ENCODE peak calls at places on chromosomes 3 and 15, in four cellular contexts. N is kidney, O is WERI-Rb-1, J is fibroblast of mammary gland. I is an unnamed sample.
A peak's percentile ranks its signal among the peaks of the same experiment; 100 is the strongest.

GRCh38 chr15:82851981-82852511 is 42.6 kb downstream of the WHAMM start:
- DNase-seq in N (peak; percentile 61), O (peak; percentile 25), J (peak; percentile 50), I (no peak)

GRCh38 chr3:50167069-50167781 is 12.1 kb downstream of the SEMA3F start:
- DNase-seq in J (no peak), N (peak; percentile 91), O (no peak), I (no peak)

GRCh38 chr3:1195922-1196321 is 103.1 kb downstream of the CNTN6 start:
- DNase-seq in N (no peak), J (peak; percentile 96), O (no peak), I (no peak)

GRCh38 chr3:44359146-44359751 is 20.7 kb downstream of the TCAIM start:
- DNase-seq in J (no peak), N (no peak), O (no peak), I (no peak)

GRCh38 chr15:75594276-75594675 is 15.2 kb upstream of the PTPN9 start:
- DNase-seq in N (no peak), O (no peak), J (peak; percentile 39), I (no peak)

GRCh38 chr3:77038928-77039605 is 832 bp upstream of the ROBO2 start:
- DNase-seq in N (no peak), O (peak; percentile 52), J (peak; percentile 6), I (no peak)

GRCh38 chr15:54462511-54462913 is 484.3 kb downstream of the UNC13C start:
- DNase-seq in J (no peak), N (peak; percentile 52), O (no peak), I (no peak)

GRCh38 chr3:171711461-171711860 is 98.8 kb downstream of the PLD1 start:
- DNase-seq in O (no peak), N (no peak), J (no peak), I (no peak)

GRCh38 chr15:96343529-96344072 is 13.1 kb downstream of the NR2F2 start:
- DNase-seq in J (no peak), N (peak; percentile 73), O (no peak), I (no peak)

GRCh38 chr3:105304487-105304886 is 62.2 kb upstream of the ALCAM start:
- DNase-seq in N (no peak), O (no peak), J (no peak), I (no peak)

GRCh38 chr3:33091746-33092145 is 5.2 kb downstream of the GLB1 start:
- DNase-seq in O (no peak), J (no peak), N (no peak), I (no peak)

GRCh38 chr3:194671511-194671899 is 486 bp downstream of the LSG1 start:
- DNase-seq in N (no peak), J (peak; percentile 55), O (no peak), I (no peak)

GRCh38 chr15:33587773-33588172 is 277.0 kb downstream of the RYR3 start:
- DNase-seq in J (peak; percentile 95), N (no peak), O (no peak), I (no peak)

GRCh38 chr3:156554515-156554841 is 439 bp downstream of the SSR3 start:
- DNase-seq in J (no peak), O (no peak), N (no peak), I (no peak)

GRCh38 chr15:90855139-90855538 is 13.2 kb upstream of the FURIN start:
- DNase-seq in J (no peak), O (no peak), N (no peak), I (no peak)

GRCh38 chr3:147797095-147797494 is 387.9 kb downstream of the ZIC1 start:
- DNase-seq in J (no peak), O (no peak), N (no peak), I (no peak)

GRCh38 chr3:15272431-15273196 is 59.8 kb downstream of the SH3BP5 start:
- DNase-seq in J (no peak), O (peak; percentile 36), N (no peak), I (no peak)

GRCh38 chr3:160455846-160456245 is 6.3 kb upstream of the TRIM59 start:
- DNase-seq in N (no peak), J (no peak), O (peak; percentile 53), I (no peak)

GRCh38 chr3:23649502-23649901 is 156.3 kb upstream of the UBE2E1 start:
- DNase-seq in N (no peak), O (no peak), J (no peak), I (no peak)

GRCh38 chr15:60384052-60384451 is 13.7 kb downstream of the ANXA2 start:
- DNase-seq in N (no peak), O (no peak), J (peak; percentile 79), I (no peak)

GRCh38 chr15:72923304-72923703 is 129.0 kb upstream of the NEO1 start:
- DNase-seq in J (no peak), O (peak; percentile 30), N (no peak), I (no peak)

GRCh38 chr3:14452676-14453367 is 50.4 kb downstream of the SLC6A6 start:
- DNase-seq in J (peak; percentile 98), O (no peak), N (peak; percentile 97), I (no peak)

GRCh38 chr15:75198560-75199346 is 2.9 kb upstream of the C15orf39 start:
- DNase-seq in N (no peak), O (peak; percentile 30), J (peak; percentile 40), I (no peak)

GRCh38 chr3:6631376-6631775 is 229.5 kb upstream of the GRM7 start:
- DNase-seq in O (no peak), J (no peak), N (no peak), I (no peak)

GRCh38 chr3:138786788-138787276 is 47.9 kb downstream of the PIK3CB start:
- DNase-seq in O (no peak), J (peak; percentile 64), N (no peak), I (no peak)

GRCh38 chr3:134148534-134148933 is 102.1 kb downstream of the RYK start:
- DNase-seq in O (no peak), N (no peak), J (peak; percentile 34), I (no peak)

GRCh38 chr3:196042673-196043072 is 39.2 kb downstream of the TFRC start:
- DNase-seq in J (peak; percentile 26), O (no peak), N (no peak), I (no peak)

GRCh38 chr3:178233371-178233770 is 302.9 kb upstream of the KCNMB2 start:
- DNase-seq in J (no peak), O (no peak), N (no peak), I (no peak)

GRCh38 chr3:34159613-34160420 is 361.4 kb downstream of the PDCD6IP start:
- DNase-seq in J (no peak), O (no peak), N (no peak), I (no peak)

GRCh38 chr3:181880339-181880738 is 168.6 kb downstream of the SOX2 start:
- DNase-seq in O (no peak), N (no peak), J (no peak), I (no peak)

GRCh38 chr3:57464011-57464410 is 80.1 kb downstream of the DNAH12 start:
- DNase-seq in J (no peak), N (no peak), O (no peak), I (no peak)

GRCh38 chr15:49521802-49522201 is 98.8 kb downstream of the FGF7 start:
- DNase-seq in J (peak; percentile 28), N (no peak), O (peak; percentile 12), I (no peak)
- TF ChIP-seq CTCF in J (peak; percentile 34), N (no peak), O (peak; percentile 51), I (no peak)

GRCh38 chr15:64426845-64427465 is 33.4 kb upstream of the ZNF609 start:
- DNase-seq in O (peak; percentile 7), J (peak; percentile 47), N (no peak), I (no peak)
- TF ChIP-seq CTCF in O (no peak), J (peak; percentile 28), N (peak; percentile 10), I (no peak)

GRCh38 chr3:13186416-13186815 is 113.2 kb upstream of the IQSEC1 start:
- DNase-seq in O (no peak), J (no peak), N (peak; percentile 36), I (no peak)

GRCh38 chr3:13189639-13190375 is 116.6 kb upstream of the IQSEC1 start:
- DNase-seq in O (peak; percentile 37), J (peak; percentile 6), N (peak; percentile 52), I (no peak)

GRCh38 chr3:13188975-13189374 is 115.7 kb upstream of the IQSEC1 start:
- DNase-seq in O (no peak), J (no peak), N (peak; percentile 33), I (no peak)

GRCh38 chr3:13187593-13187992 is 114.4 kb upstream of the IQSEC1 start:
- DNase-seq in J (no peak), N (peak; percentile 0), O (no peak), I (no peak)

GRCh38 chr3:13188380-13188779 is 115.2 kb upstream of the IQSEC1 start:
- DNase-seq in N (no peak), J (no peak), O (no peak), I (no peak)
- TF ChIP-seq CTCF in N (no peak), J (no peak), O (no peak), I (no peak)

GRCh38 chr3:186105543-186105942 is 3.3 kb downstream of the ETV5 start:
- DNase-seq in J (no peak), N (no peak), O (no peak), I (no peak)

GRCh38 chr3:186108106-186108940 is 566 bp downstream of the ETV5 start:
- DNase-seq in J (peak; percentile 51), N (peak; percentile 78), O (peak; percentile 47), I (peak; percentile 37)

GRCh38 chr3:186108941-186109865 is at the start of gene ETV5:
- DNase-seq in N (peak; percentile 100), J (peak; percentile 99), O (peak; percentile 99), I (peak; percentile 85)

GRCh38 chr3:186109897-186110803 is 1.3 kb upstream of the ETV5 start:
- DNase-seq in N (peak; percentile 81), O (peak; percentile 30), J (peak; percentile 34), I (peak; percentile 19)

DNA sequence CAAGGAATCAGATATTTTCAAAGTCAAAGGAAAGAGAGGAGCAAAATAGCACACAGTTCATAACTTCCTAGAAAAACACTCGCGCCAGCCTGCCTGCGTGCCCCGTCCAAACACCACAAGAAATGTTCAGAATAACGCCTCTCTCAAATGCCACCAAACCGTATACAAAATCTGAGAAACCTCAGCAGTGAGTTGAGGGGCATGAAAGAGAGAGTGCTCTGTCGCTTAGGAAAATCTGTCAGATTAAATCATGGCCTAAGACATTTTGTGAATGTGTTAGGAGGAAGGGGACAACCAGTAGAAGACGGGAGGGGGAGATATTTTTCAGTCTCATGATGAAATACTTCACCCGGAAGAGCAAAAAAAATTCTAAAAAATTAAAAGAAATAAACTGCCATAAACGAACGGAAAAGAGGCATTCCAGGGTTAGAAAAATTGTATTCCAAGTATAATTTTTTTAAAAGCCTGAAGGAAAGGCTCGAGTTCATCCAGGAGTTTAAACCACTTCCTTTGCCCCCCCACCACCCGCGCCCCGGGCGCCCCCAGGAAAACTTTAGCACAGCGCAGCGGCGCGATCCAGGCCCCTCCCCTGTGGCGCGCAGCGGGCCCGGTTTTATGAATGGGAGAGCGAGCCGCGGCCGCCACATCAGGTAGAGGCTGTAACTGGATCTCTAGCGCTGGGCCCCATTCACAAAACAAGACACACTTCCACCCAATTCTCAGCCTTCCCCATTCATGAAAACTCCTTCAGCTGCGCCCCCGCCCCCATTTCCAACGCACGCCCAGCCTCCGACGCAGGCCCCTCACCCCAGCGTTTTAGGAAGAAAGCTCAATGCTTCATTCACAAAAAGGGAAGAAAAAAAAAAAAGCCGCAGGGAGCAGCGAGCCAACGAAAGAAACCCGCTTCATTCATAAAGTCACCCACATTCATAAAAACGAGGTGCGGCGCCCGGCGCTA is 1.5 kb downstream of the ETV5 start:
- DNase-seq in N (peak; percentile 85), O (peak; percentile 60), J (peak; percentile 48), I (peak; percentile 46)
- TF ChIP-seq CTCF in N (no peak), O (no peak), J (no peak), I (no peak)

I was measured in activated B cell treated with CpG ODN at 0.5 μM for 24 hours.